ENCODE peak calls at places on chromosomes 1 and 21, in nine cellular contexts. K is activated CD4-positive, alpha-beta T cell treated with anti-CD3 and anti-CD28 coated beads, Interleukin-2, amount 10 ng/mL, durations not matched to agents 7 days and 5 days; Q is HFF-Myc; M is tibial nerve; X is NCI-H510A; U is IMR-90; H is activated T-helper 1 cell treated with anti-CD3 and anti-CD28 coated beads, Interleukin-12 subunit alpha, Interleukin-12 subunit beta, Interleukin-2, Interleukin-4 antibody, amounts not matched to agents 30 ng/mL and 10 ng/mL and 1 ng/mL, durations not matched to agents 14 hours and 24 hours and 36 hours; F is stimulated activated CD8-positive, alpha-beta memory T cell treated with anti-CD3 and anti-CD28 coated beads, Interleukin-4, amount 100 ng/mL, for 1 hour; O is activated naive CD4-positive, alpha-beta T cell treated with anti-CD3 and anti-CD28 coated beads, Interleukin-2, amount 10 ng/mL, durations not matched to agents 7 days and 5 days. P is an unnamed sample.

GRCh38 chr1:16046865-16047264 is 3.3 kb downstream of the CLCNKB start:
- DNase-seq in X (no peak), M (no peak), Q (no peak), O (no peak), U (no peak), K (no peak), F (no peak), H (no peak), P (no peak)

GRCh38 chr1:58250587-58250948 is 296.0 kb downstream of the OMA1 start:
- DNase-seq in U (no peak), O (no peak), M (no peak), Q (no peak), H (no peak), K (no peak), F (no peak), X (no peak), P (no peak)

GRCh38 chr1:38087676-38088075 is 41.1 kb upstream of the POU3F1 start:
- DNase-seq in U (no peak), M (no peak), K (no peak), Q (no peak), X (no peak), O (no peak), H (no peak), F (no peak), P (no peak)

GRCh38 chr1:20058531-20058930 is 11.5 kb upstream of the PLA2G5 start:
- DNase-seq in O (peak), F (no peak), K (peak), X (no peak), M (no peak), U (peak), Q (peak), H (peak), P (no peak)

GRCh38 chr1:245875581-245876263 is 631.4 kb downstream of the SMYD3 start:
- DNase-seq in Q (no peak), K (no peak), X (no peak), M (no peak), U (no peak), H (no peak), F (no peak), O (no peak), P (no peak)

GRCh38 chr1:37764888-37765441 is at the start of gene EPHA10:
- DNase-seq in O (no peak), U (no peak), F (no peak), M (no peak), K (no peak), Q (no peak), H (no peak), X (peak), P (peak)

GRCh38 chr1:4699724-4700301 is 45.4 kb downstream of the AJAP1 start:
- DNase-seq in U (no peak), F (no peak), X (peak), K (no peak), M (no peak), Q (no peak), O (no peak), H (no peak), P (no peak)

GRCh38 chr1:216051071-216051470 is 372.2 kb downstream of the USH2A start:
- DNase-seq in H (no peak), M (no peak), F (no peak), U (no peak), O (no peak), X (no peak), Q (no peak), K (no peak), P (no peak)

GRCh38 chr1:203992440-203992839 is 80.5 kb upstream of the SOX13 start:
- DNase-seq in U (peak), M (no peak), O (no peak), K (no peak), X (no peak), F (no peak), H (no peak), Q (no peak), P (no peak)

GRCh38 chr21:38148046-38148445 is 108.7 kb upstream of the KCNJ15 start:
- DNase-seq in Q (no peak), M (no peak), F (no peak), O (no peak), H (no peak), K (no peak), X (no peak), U (no peak), P (no peak)

GRCh38 chr1:183484254-183484653 is 12.0 kb downstream of the SMG7 start:
- DNase-seq in O (no peak), K (no peak), U (no peak), X (no peak), Q (no peak), H (no peak), M (no peak), F (no peak), P (no peak)

GRCh38 chr1:70034403-70034802 is 171.0 kb downstream of the LRRC40 start:
- DNase-seq in O (no peak), Q (peak), X (peak), U (peak), M (no peak), H (no peak), F (no peak), K (no peak), P (peak)

GRCh38 chr1:205396972-205397616 is 24.8 kb downstream of the LEMD1 start:
- DNase-seq in O (peak), X (peak), Q (no peak), H (no peak), F (no peak), K (peak), M (no peak), U (peak), P (peak)

GRCh38 chr1:18434041-18434440 is 46.7 kb upstream of the KLHDC7A start:
- DNase-seq in Q (no peak), F (no peak), H (no peak), K (no peak), O (no peak), M (no peak), U (no peak), X (no peak), P (no peak)

GRCh38 chr21:46569071-46569470 is 35.8 kb downstream of the S100B start:
- DNase-seq in O (no peak), K (no peak), H (no peak), Q (no peak), F (no peak), X (no peak), M (no peak), U (peak), P (no peak)

GRCh38 chr1:93732514-93732913 is 50.9 kb upstream of the BCAR3 start:
- DNase-seq in O (no peak), U (no peak), Q (no peak), X (no peak), H (no peak), K (no peak), F (no peak), M (no peak), P (no peak)

GRCh38 chr1:3283849-3284248 is 170.6 kb upstream of the ARHGEF16 start:
- DNase-seq in M (peak), Q (no peak), K (peak), X (no peak), U (no peak), F (no peak), H (no peak), O (peak), P (no peak)

GRCh38 chr1:230281531-230281930 is 144.6 kb downstream of the PGBD5 start:
- DNase-seq in U (peak), Q (no peak), O (peak), K (no peak), M (no peak), H (no peak), X (no peak), F (no peak), P (no peak)

GRCh38 chr1:24283326-24284155 is 35.6 kb upstream of the GRHL3 start:
- DNase-seq in X (no peak), U (peak), H (no peak), O (no peak), K (no peak), Q (peak), F (no peak), M (no peak), P (peak)

GRCh38 chr21:34202553-34203332 is 129.4 kb downstream of the MRPS6 start:
- DNase-seq in H (no peak), Q (no peak), K (no peak), X (no peak), U (no peak), O (no peak), M (no peak), F (no peak), P (no peak)

GRCh38 chr1:109275706-109276345 is 7.1 kb downstream of the PSRC1 start:
- DNase-seq in X (no peak), U (peak), H (no peak), M (no peak), F (no peak), O (no peak), Q (no peak), K (no peak), P (no peak)

GRCh38 chr21:16563795-16564194 is 834.0 kb downstream of the USP25 start:
- DNase-seq in O (no peak), Q (no peak), F (no peak), M (no peak), K (no peak), U (no peak), H (no peak), X (no peak), P (no peak)

GRCh38 chr1:173669491-173669941 is at the start of gene ANKRD45:
- DNase-seq in F (no peak), X (peak), U (peak), K (peak), H (no peak), Q (peak), M (peak), O (peak), P (no peak)

GRCh38 chr1:58907398-58907797 is 123.6 kb upstream of the JUN start:
- DNase-seq in X (no peak), K (no peak), M (no peak), Q (no peak), F (no peak), U (no peak), O (no peak), H (no peak), P (no peak)

P was measured in NCI-H2029.